ENCODE peak calls at places on chromosomes 13 and 19, in eight cellular contexts. Z is tibial artery; I is CD4-positive, CD25-positive, alpha-beta regulatory T cell; G is hepatocyte; V is thyroid gland; H is HAP-1; L is right lobe of liver; X is gastrocnemius medialis. N is an unnamed sample.

GRCh38 chr19:55519461-55520311 is 17.2 kb downstream of the SBK2 start:
- DNase-seq in Z (no peak), I (no peak), G (no peak), V (no peak), H (no peak), L (no peak), X (peak; percentile 72), N (no peak)

GRCh38 chr13:92103673-92104296 is 705.4 kb downstream of the GPC5 start:
- DNase-seq in Z (no peak), I (no peak), G (peak; percentile 13), V (peak; percentile 25), H (peak; percentile 59), L (no peak), X (no peak), N (no peak)

GRCh38 chr19:16062789-16063188 is 13.5 kb upstream of the TPM4 start:
- DNase-seq in Z (peak; percentile 54), I (peak; percentile 52), G (peak; percentile 58), V (peak; percentile 30), H (peak; percentile 76), L (no peak), X (no peak), N (peak; percentile 55)

GRCh38 chr19:12939292-12939606 is 840 bp downstream of the CALR start:
- DNase-seq in Z (no peak), I (no peak), G (no peak), V (peak; percentile 21), H (peak; percentile 47), L (peak; percentile 56), X (no peak), N (no peak)

GRCh38 chr13:35763805-35764170 is 287.3 kb upstream of the MAB21L1 start:
- DNase-seq in Z (no peak), I (no peak), G (no peak), V (no peak), H (no peak), L (no peak), X (no peak), N (no peak)

GRCh38 chr13:64725492-64725891 is 2504.6 kb downstream of the PCDH9 start:
- DNase-seq in Z (no peak), I (no peak), G (no peak), V (no peak), H (no peak), L (no peak), X (no peak), N (no peak)

GRCh38 chr13:79681069-79681468 is 200.1 kb downstream of the NDFIP2 start:
- DNase-seq in Z (no peak), I (no peak), G (no peak), V (no peak), H (no peak), L (no peak), X (no peak), N (no peak)

GRCh38 chr13:113074401-113074800 is 31.2 kb upstream of the F7 start:
- DNase-seq in Z (no peak), I (no peak), G (no peak), V (no peak), H (no peak), L (no peak), X (no peak), N (no peak)

GRCh38 chr19:19741184-19741583 is 8.3 kb upstream of the ZNF14 start:
- DNase-seq in Z (no peak), I (no peak), G (no peak), V (no peak), H (no peak), L (no peak), X (no peak), N (no peak)

GRCh38 chr19:19740755-19741154 is 7.8 kb upstream of the ZNF14 start:
- DNase-seq in Z (no peak), I (no peak), G (no peak), V (no peak), H (no peak), L (peak; percentile 44), X (no peak), N (no peak)

GRCh38 chr19:19737559-19738332 is 4.8 kb upstream of the ZNF14 start:
- DNase-seq in Z (no peak), I (no peak), G (no peak), V (no peak), H (no peak), L (peak; percentile 37), X (no peak), N (no peak)

GRCh38 chr19:19742773-19743172 is 9.9 kb upstream of the ZNF14 start:
- DNase-seq in Z (no peak), I (no peak), G (no peak), V (no peak), H (no peak), L (no peak), X (no peak), N (no peak)

DNA sequence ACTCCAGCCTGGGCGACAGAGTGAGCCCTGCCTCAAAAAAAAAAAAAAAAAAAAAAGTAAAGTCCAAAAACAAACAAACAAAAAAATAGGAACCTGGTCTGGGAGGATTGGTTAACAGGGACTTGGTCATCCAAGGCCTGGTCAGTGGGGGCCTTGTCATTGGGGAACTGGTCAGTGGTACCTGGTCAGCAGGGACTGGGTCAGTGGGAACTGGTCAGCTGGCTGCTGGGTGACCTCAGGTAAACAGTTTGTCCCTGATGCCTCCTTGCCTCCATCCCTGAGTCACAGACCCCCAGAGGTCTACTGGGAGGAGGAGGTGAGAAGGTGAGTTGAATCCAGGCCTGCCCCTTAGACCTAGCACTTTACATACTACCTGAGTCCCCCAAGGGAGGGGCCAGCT is 5.7 kb upstream of the ZNF14 start:
- DNase-seq in Z (no peak), I (no peak), G (no peak), V (no peak), H (no peak), L (no peak), X (no peak), N (no peak)
- H3K36me3 ChIP-seq in Z (no peaks in the 10 kb centered on the region), I (no peaks in the 10 kb centered on the region), G (no peaks in the 10 kb centered on the region), V (no peaks in the 10 kb centered on the region), H (no peaks in the 10 kb centered on the region), L (no peaks in the 10 kb centered on the region), X (no peaks in the 10 kb centered on the region), N (no peaks in the 10 kb centered on the region)

GRCh38 chr19:5218255-5218855 is 122.3 kb downstream of the PTPRS start:
- DNase-seq in Z (no peak), I (no peak), G (no peak), V (no peak), H (no peak), L (no peak), X (no peak), N (no peak)

GRCh38 chr19:5220361-5220760 is 120.3 kb downstream of the PTPRS start:
- DNase-seq in Z (no peak), I (no peak), G (no peak), V (no peak), H (no peak), L (no peak), X (no peak), N (no peak)

GRCh38 chr19:5220866-5221265 is 119.7 kb downstream of the PTPRS start:
- DNase-seq in Z (no peak), I (no peak), G (no peak), V (no peak), H (no peak), L (no peak), X (no peak), N (no peak)

GRCh38 chr19:5219551-5220304 is 120.9 kb downstream of the PTPRS start:
- DNase-seq in Z (no peak), I (no peak), G (no peak), V (no peak), H (no peak), L (no peak), X (no peak), N (no peak)

DNA sequence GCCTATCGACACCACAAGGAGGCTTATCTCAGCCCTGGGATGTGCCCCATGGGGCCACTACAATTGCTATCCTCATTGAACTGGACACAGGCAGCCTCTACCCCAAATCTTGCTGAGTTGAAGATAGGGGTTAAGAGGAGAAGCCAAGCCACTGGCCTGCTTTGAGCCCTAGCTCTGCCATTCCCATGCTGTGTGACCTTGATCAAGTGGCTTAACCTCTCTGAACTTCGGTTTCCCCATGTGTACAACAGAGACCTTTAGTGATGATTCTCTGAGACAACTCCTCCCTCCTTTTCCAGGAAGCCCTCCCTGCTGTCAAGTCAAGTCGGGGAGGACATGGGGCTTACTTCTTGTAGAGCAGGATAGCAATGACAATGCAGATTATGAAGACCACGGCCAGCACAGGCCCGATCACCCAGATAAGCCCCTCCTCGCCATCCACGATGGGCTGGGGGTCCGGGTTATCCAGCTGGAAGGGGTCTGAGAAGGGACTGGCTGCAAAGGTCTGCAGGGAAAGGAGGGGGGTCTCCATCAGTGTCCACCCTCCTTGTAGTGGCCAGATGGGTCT is 121.6 kb downstream of the PTPRS start:
- DNase-seq in Z (no peak), I (no peak), G (no peak), V (no peak), H (no peak), L (no peak), X (no peak), N (no peak)
- H3K36me3 ChIP-seq in Z (peaks cover 97% of the 10 kb centered on the region), I (no peaks in the 10 kb centered on the region), G (no peaks in the 10 kb centered on the region), V (peaks cover 87% of the 10 kb centered on the region), H (peaks cover 63% of the 10 kb centered on the region), L (no peaks in the 10 kb centered on the region), X (no peaks in the 10 kb centered on the region), N (peaks cover 5% of the 10 kb centered on the region)

GRCh38 chr13:49927755-49928154 is 8.4 kb downstream of the SPRYD7 start:
- DNase-seq in Z (no peak), I (no peak), G (no peak), V (no peak), H (no peak), L (no peak), X (no peak), N (no peak)

GRCh38 chr13:49926019-49926418 is 10.1 kb downstream of the SPRYD7 start:
- DNase-seq in Z (no peak), I (no peak), G (no peak), V (no peak), H (no peak), L (no peak), X (no peak), N (no peak)

DNA sequence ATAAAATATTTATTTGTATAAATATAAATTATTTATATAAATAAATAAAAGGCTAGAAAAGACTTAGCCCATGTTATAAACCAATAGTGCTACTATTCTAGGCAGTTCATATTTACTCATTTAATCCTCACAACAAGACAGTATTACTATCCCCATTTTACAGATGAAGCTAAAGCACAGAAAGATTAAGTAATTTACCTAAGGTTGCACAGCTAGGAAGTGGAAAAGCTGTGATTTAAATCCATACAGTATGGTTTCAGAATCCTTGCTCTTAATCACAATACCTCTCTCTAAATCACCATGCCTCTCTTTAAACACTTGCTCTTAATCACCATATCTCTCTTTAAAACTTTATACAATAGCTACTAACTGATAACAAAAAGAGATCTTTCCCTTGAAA is 13.8 kb downstream of the SPRYD7 start:
- DNase-seq in Z (no peak), I (no peak), G (no peak), V (no peak), H (no peak), L (no peak), X (no peak), N (no peak)
- H3K36me3 ChIP-seq in Z (peaks cover 79% of the 10 kb centered on the region), I (peaks cover 11% of the 10 kb centered on the region), G (no peaks in the 10 kb centered on the region), V (peaks cover 20% of the 10 kb centered on the region), H (peaks cover 41% of the 10 kb centered on the region), L (peaks cover 56% of the 10 kb centered on the region), X (no peaks in the 10 kb centered on the region), N (peaks cover 99% of the 10 kb centered on the region)

DNA sequence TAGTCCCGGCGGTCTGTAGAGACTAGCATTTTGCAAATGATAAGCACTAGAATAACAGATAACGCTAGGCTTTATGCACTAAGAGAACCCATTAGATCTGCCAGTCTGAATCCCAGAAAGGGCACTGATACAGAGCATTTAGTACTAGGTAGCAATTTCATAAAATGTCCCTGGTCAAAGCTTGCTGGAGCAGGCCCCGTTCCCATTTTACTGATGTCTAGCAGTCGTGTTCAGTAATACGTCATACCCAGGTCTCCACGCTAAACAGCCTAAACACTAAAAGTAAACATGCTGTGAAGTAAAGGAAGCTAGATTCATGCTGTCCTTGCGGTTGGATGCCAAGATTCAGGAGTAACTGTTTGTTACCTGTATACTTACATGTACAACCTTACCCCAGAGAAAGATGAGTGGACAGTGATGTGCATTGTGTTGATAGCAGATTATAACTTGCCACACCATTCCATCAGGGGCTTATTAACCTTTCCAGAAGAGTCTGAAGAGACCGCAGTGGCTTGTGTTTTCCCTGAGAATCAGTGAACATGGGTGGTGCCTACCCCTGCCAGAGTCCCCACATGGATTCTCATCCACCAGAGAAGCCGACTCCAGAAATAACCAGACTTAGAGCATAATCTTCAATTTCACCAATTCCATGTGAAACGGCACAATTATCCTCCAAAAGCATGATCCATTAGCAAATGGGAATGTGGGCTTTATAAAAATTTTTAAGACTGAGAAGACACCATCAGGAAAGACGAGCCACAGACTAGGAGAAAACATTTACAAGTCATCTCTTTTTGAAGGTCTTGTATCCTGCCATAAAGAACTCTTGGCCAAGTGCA is 3.4 kb upstream of the RPS11 start:
- DNase-seq in Z (no peak), I (no peak), G (no peak), V (no peak), H (peak; percentile 62), L (no peak), X (no peak), N (no peak)
- H3K36me3 ChIP-seq in Z (peaks cover 56% of the 10 kb centered on the region), I (peaks cover 42% of the 10 kb centered on the region), G (peaks cover 5% of the 10 kb centered on the region), V (peaks cover 44% of the 10 kb centered on the region), H (peaks cover 62% of the 10 kb centered on the region), L (peaks cover 45% of the 10 kb centered on the region), X (no peaks in the 10 kb centered on the region), N (peaks cover 57% of the 10 kb centered on the region)